ENCODE peak calls at places on chromosomes 2 and 18, in eight cellular contexts. P is ovary, F is GM12891, I is body of pancreas, H is heart left ventricle, X is vagina, U is K562, T is tibial nerve. W is an unnamed sample.

GRCh38 chr2:237699870-237700582 is 72.6 kb downstream of the LRRFIP1 start:
- DNase-seq in H (no peak), P (no peak), X (no peak), I (no peak), F (no peak), U (no peak), T (no peak), W (no peak)

GRCh38 chr2:70771446-70771845 is 3.4 kb upstream of the ADD2 start:
- DNase-seq in F (no peak), P (no peak), U (no peak), T (no peak), H (no peak), I (no peak), X (no peak), W (no peak)

GRCh38 chr18:7417742-7418141 is 149.4 kb upstream of the PTPRM start:
- DNase-seq in H (no peak), P (no peak), F (no peak), T (no peak), I (no peak), X (no peak), U (no peak), W (peak; percentile 71)

GRCh38 chr2:219398721-219399333 is 11.1 kb upstream of the DNPEP start:
- DNase-seq in I (no peak), U (no peak), F (no peak), T (no peak), X (no peak), P (no peak), H (no peak), W (no peak)

GRCh38 chr2:203580846-203581245 is 45.7 kb upstream of the RAPH1 start:
- DNase-seq in T (no peak), P (no peak), U (no peak), F (no peak), I (peak; percentile 13), X (no peak), H (no peak), W (no peak)

GRCh38 chr2:69774984-69775982 is 33.3 kb downstream of the ANXA4 start:
- DNase-seq in T (no peak), U (no peak), F (no peak), I (no peak), H (no peak), P (no peak), X (peak; percentile 9), W (no peak)

GRCh38 chr2:70381235-70381634 is 79.4 kb upstream of the FAM136A start:
- DNase-seq in U (no peak), F (no peak), P (no peak), H (no peak), T (no peak), I (no peak), X (no peak), W (no peak)

GRCh38 chr2:240983361-240983995 is 14.9 kb upstream of the SNED1 start:
- DNase-seq in P (peak; percentile 38), I (peak; percentile 38), X (no peak), T (no peak), U (peak; percentile 57), F (peak; percentile 81), H (peak; percentile 22), W (no peak)

GRCh38 chr2:1944986-1945385 is 200.7 kb upstream of the PXDN start:
- DNase-seq in T (no peak), P (no peak), I (no peak), X (no peak), H (no peak), F (no peak), U (no peak), W (no peak)

GRCh38 chr2:26848336-26849055 is 564 bp downstream of the DPYSL5 start:
- DNase-seq in I (no peak), H (no peak), T (no peak), F (peak; percentile 31), X (no peak), U (peak; percentile 27), P (no peak), W (no peak)

GRCh38 chr2:133676392-133677130 is 108.3 kb upstream of the NCKAP5 start:
- DNase-seq in F (no peak), T (no peak), P (no peak), U (no peak), H (no peak), X (no peak), I (no peak), W (no peak)

GRCh38 chr2:207530160-207531023 is 630 bp downstream of the CREB1 start:
- DNase-seq in I (peak; percentile 57), H (peak; percentile 55), T (no peak), P (peak; percentile 44), X (no peak), F (peak; percentile 15), U (peak; percentile 56), W (peak; percentile 30)
- TF ChIP-seq POLR2A in I (no peak), H (no peak), T (no peak), P (no peak), X (peak; percentile 18), F (peak; percentile 50), U (no peak), W (no peak)

GRCh38 chr18:31683968-31684278 is 458 bp downstream of the B4GALT6 start:
- DNase-seq in X (no peak), I (no peak), T (no peak), U (no peak), F (no peak), P (no peak), H (no peak), W (no peak)

GRCh38 chr18:31686572-31686971 is 2.2 kb upstream of the B4GALT6 start:
- DNase-seq in F (no peak), I (no peak), H (no peak), T (no peak), U (no peak), P (no peak), X (no peak), W (no peak)

GRCh38 chr18:31687016-31687415 is 2.6 kb upstream of the B4GALT6 start:
- DNase-seq in T (no peak), U (no peak), X (no peak), I (no peak), F (no peak), H (no peak), P (no peak), W (no peak)

GRCh38 chr18:31684279-31685096 is at the start of gene B4GALT6:
- DNase-seq in U (peak; percentile 19), P (no peak), F (peak; percentile 58), X (no peak), T (no peak), H (peak; percentile 11), I (peak; percentile 30), W (peak; percentile 26)

GRCh38 chr18:31685097-31686082 is 1.0 kb upstream of the B4GALT6 start:
- DNase-seq in H (peak; percentile 60), T (no peak), P (peak; percentile 59), U (peak; percentile 30), F (peak; percentile 66), I (peak; percentile 73), X (no peak), W (peak; percentile 26)
- TF ChIP-seq POLR2A in H (peak; percentile 46), T (no peak), P (no peak), U (no peak), F (peak; percentile 63), I (peak; percentile 60), X (no peak), W (no peak)

GRCh38 chr18:3455938-3456685 is 6.1 kb downstream of the TGIF1 start:
- DNase-seq in P (no peak), U (no peak), T (no peak), H (no peak), X (no peak), F (no peak), I (no peak), W (no peak)

GRCh38 chr18:3457261-3457724 is 7.3 kb downstream of the TGIF1 start:
- DNase-seq in F (no peak), X (no peak), U (no peak), P (no peak), H (no peak), T (no peak), I (no peak), W (no peak)

GRCh38 chr18:3458378-3458777 is 8.4 kb downstream of the TGIF1 start:
- DNase-seq in U (no peak), H (no peak), P (no peak), F (no peak), T (no peak), X (no peak), I (no peak), W (no peak)

GRCh38 chr18:3455090-3455640 is 5.2 kb downstream of the TGIF1 start:
- DNase-seq in H (no peak), U (no peak), F (no peak), X (no peak), P (no peak), I (no peak), T (no peak), W (no peak)

GRCh38 chr18:3456686-3457069 is 6.7 kb downstream of the TGIF1 start:
- DNase-seq in U (no peak), H (no peak), X (no peak), I (no peak), F (no peak), P (no peak), T (no peak), W (no peak)
- TF ChIP-seq POLR2A in U (no peak), H (no peak), X (no peak), I (no peak), F (no peak), P (no peak), T (no peak), W (no peak)

DNA sequence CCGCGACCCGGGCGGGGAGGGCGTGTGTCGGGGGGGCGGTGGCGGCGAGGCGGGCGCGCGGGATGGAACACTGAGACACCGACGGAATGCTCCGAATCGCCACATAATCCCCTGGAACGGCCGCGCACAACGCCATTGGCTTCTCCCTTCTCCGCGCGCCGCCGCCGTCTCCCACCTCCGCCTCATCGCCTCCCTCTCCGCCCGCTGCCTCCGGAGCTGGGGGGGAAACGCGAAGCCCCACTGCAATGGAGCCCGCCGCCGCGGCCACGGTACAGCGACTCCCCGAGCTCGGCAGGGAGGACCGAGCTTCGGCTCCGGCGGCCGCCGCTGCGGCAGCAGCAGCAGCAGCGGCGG is at the start of gene PHLPP1:
- DNase-seq in I (no peak), X (no peak), H (no peak), U (no peak), F (peak; percentile 47), P (no peak), T (no peak), W (no peak)
- TF ChIP-seq POLR2A in I (peak; percentile 75), X (peak; percentile 73), H (peak; percentile 86), U (peak; percentile 28), F (no peak), P (peak; percentile 68), T (peak; percentile 81), W (peak; percentile 85)

DNA sequence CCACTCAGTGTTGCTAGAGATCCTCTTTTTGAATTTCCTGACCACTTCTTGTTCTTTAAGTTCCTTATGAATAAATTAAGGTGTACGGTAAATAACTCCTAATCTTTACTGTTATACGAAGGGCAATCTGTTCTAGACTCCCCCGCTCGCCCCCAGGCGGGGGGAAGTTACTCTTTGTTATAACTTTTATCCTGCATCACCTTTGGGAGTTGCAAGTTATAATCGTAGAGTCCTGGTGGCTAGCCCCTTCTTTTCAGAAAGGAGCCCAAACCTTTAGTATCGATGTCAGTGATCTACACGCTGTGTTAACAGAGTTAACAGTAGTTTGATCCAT is 652 bp downstream of the GCA start:
- DNase-seq in X (no peak), U (no peak), H (no peak), P (no peak), T (no peak), F (no peak), I (no peak), W (no peak)
- TF ChIP-seq POLR2A in X (no peak), U (no peak), H (no peak), P (no peak), T (no peak), F (no peak), I (no peak), W (no peak)

W was measured in H54.